ENCODE peak calls at places on chromosomes 5 and 9, in eight cellular contexts. K is OCI-LY7; P is heart left ventricle; Z is tibial artery; A is kidney; T is IMR-90; D is CD8-positive, alpha-beta memory T cell; W is PC-3. S is an unnamed sample. For H3K4me1 and H3K36me3, the result is how much of the 10 kb centered on the place peaks cover.

GRCh38 chr9:128051932-128052734 is 15.0 kb downstream of the NAIF1 start:
- DNase-seq in K (peak), P (no peak), Z (no peak), A (peak), T (no peak), D (no peak), W (peak), S (peak)

GRCh38 chr9:126532489-126532888 is 81.2 kb upstream of the LMX1B start:
- DNase-seq in K (no peak), P (no peak), Z (no peak), A (no peak), T (no peak), D (no peak), W (no peak), S (no peak)

GRCh38 chr9:100030548-100030947 is 68.3 kb downstream of the ERP44 start:
- DNase-seq in K (no peak), P (no peak), Z (no peak), A (no peak), T (no peak), D (no peak), W (no peak), S (no peak)

GRCh38 chr5:66987540-66987939 is 209.1 kb downstream of the CD180 start:
- DNase-seq in K (no peak), P (no peak), Z (no peak), A (no peak), T (no peak), D (no peak), W (no peak), S (no peak)

GRCh38 chr9:98168952-98169488 is 23.4 kb downstream of the CORO2A start:
- DNase-seq in K (peak), P (no peak), Z (no peak), A (no peak), T (peak), D (peak), W (peak), S (peak)

GRCh38 chr5:134289509-134290113 is 63.7 kb upstream of the PPP2CA start:
- DNase-seq in K (peak), P (no peak), Z (no peak), A (no peak), T (peak), D (peak), W (peak), S (peak)

GRCh38 chr9:35813434-35814105 is 1.3 kb downstream of the HINT2 start:
- DNase-seq in K (peak), P (no peak), Z (no peak), A (no peak), T (peak), D (no peak), W (peak), S (no peak)

GRCh38 chr9:110687497-110687896 is 18.9 kb downstream of the MUSK start:
- DNase-seq in K (no peak), P (no peak), Z (no peak), A (no peak), T (no peak), D (no peak), W (peak), S (no peak)

GRCh38 chr5:142014911-142015584 is 2.2 kb upstream of the GNPDA1 start:
- DNase-seq in K (peak), P (no peak), Z (no peak), A (no peak), T (peak), D (no peak), W (peak), S (peak)

GRCh38 chr9:19998153-19998552 is 209.3 kb upstream of the SLC24A2 start:
- DNase-seq in K (peak), P (no peak), Z (no peak), A (no peak), T (peak), D (no peak), W (peak), S (no peak)

GRCh38 chr9:3682186-3682585 is 156.4 kb upstream of the RFX3 start:
- DNase-seq in K (no peak), P (no peak), Z (no peak), A (no peak), T (no peak), D (no peak), W (no peak), S (no peak)

GRCh38 chr5:104186100-104186499 is 623.5 kb upstream of the NUDT12 start:
- DNase-seq in K (peak), P (no peak), Z (no peak), A (no peak), T (no peak), D (no peak), W (no peak), S (no peak)

GRCh38 chr5:173499471-173500212 is 116.8 kb downstream of the BOD1 start:
- DNase-seq in K (no peak), P (peak), Z (peak), A (no peak), T (no peak), D (no peak), W (no peak), S (no peak)

GRCh38 chr9:108473209-108474112 is 382.3 kb downstream of the ACTL7B start:
- DNase-seq in K (no peak), P (no peak), Z (peak), A (no peak), T (peak), D (no peak), W (peak), S (no peak)

GRCh38 chr5:21642321-21642720 is 1210.8 kb downstream of the CDH12 start:
- DNase-seq in K (no peak), P (no peak), Z (no peak), A (no peak), T (peak), D (no peak), W (no peak), S (no peak)

GRCh38 chr5:11675198-11675597 is 229.0 kb downstream of the CTNND2 start:
- DNase-seq in K (no peak), P (no peak), Z (no peak), A (no peak), T (no peak), D (no peak), W (no peak), S (no peak)

GRCh38 chr9:81801190-81801589 is 111.8 kb upstream of the TLE1 start:
- DNase-seq in K (no peak), P (no peak), Z (no peak), A (no peak), T (peak), D (no peak), W (peak), S (no peak)

GRCh38 chr5:123708074-123708806 is 196.3 kb downstream of the CSNK1G3 start:
- DNase-seq in K (no peak), P (no peak), Z (no peak), A (no peak), T (peak), D (no peak), W (peak), S (no peak)

GRCh38 chr5:66596791-66597757 is 881 bp downstream of the MAST4 start:
- DNase-seq in K (peak), P (peak), Z (no peak), A (peak), T (no peak), D (no peak), W (no peak), S (peak)

GRCh38 chr5:81601912-81602311 is 149.0 kb downstream of the SSBP2 start:
- DNase-seq in K (no peak), P (no peak), Z (no peak), A (no peak), T (peak), D (no peak), W (peak), S (no peak)

GRCh38 chr5:100479079-100479688 is 56.0 kb upstream of the FAM174A start:
- DNase-seq in K (peak), P (no peak), Z (no peak), A (no peak), T (peak), D (no peak), W (peak), S (no peak)

GRCh38 chr9:114016101-114016500 is 62.0 kb downstream of the AMBP start:
- DNase-seq in K (no peak), P (no peak), Z (peak), A (peak), T (no peak), D (no peak), W (no peak), S (no peak)

GRCh38 chr5:178203670-178204204 is 596 bp upstream of the HNRNPAB start:
- DNase-seq in K (no peak), P (no peak), Z (no peak), A (peak), T (no peak), D (no peak), W (no peak), S (no peak)

GRCh38 chr5:9869616-9870288 is 239.6 kb upstream of the TAS2R1 start:
- DNase-seq in K (no peak), P (no peak), Z (no peak), A (no peak), T (peak), D (no peak), W (peak), S (no peak)

GRCh38 chr5:173745123-173745522 is 128.7 kb upstream of the BOD1 start:
- DNase-seq in K (peak), P (no peak), Z (no peak), A (no peak), T (no peak), D (no peak), W (no peak), S (peak)

GRCh38 chr5:82784521-82784920 is 292.7 kb downstream of the TMEM167A start:
- DNase-seq in K (no peak), P (no peak), Z (no peak), A (no peak), T (no peak), D (no peak), W (peak), S (no peak)

GRCh38 chr9:86098793-86099694 is at the start of gene GOLM1:
- DNase-seq in K (no peak), P (peak), Z (no peak), A (peak), T (peak), D (peak), W (peak), S (peak)

GRCh38 chr5:96004754-96005153 is 43.1 kb upstream of the ELL2 start:
- DNase-seq in K (no peak), P (no peak), Z (no peak), A (no peak), T (no peak), D (no peak), W (no peak), S (no peak)
- H3K4me3 ChIP-seq in K (no peak), P (no peak), Z (no peak), A (no peak), T (no peak), D (no peak), W (no peak), S (no peak)

GRCh38 chr5:14593326-14594036 is 11.9 kb downstream of the OTULINL start:
- DNase-seq in K (no peak), P (no peak), Z (no peak), A (no peak), T (peak), D (no peak), W (no peak), S (no peak)

GRCh38 chr5:14597080-14597479 is 15.5 kb downstream of the OTULINL start:
- DNase-seq in K (no peak), P (no peak), Z (no peak), A (no peak), T (no peak), D (no peak), W (no peak), S (no peak)

GRCh38 chr5:14595877-14596276 is 14.3 kb downstream of the OTULINL start:
- DNase-seq in K (no peak), P (no peak), Z (no peak), A (no peak), T (no peak), D (no peak), W (no peak), S (no peak)

GRCh38 chr5:14595189-14595588 is 13.6 kb downstream of the OTULINL start:
- DNase-seq in K (peak), P (no peak), Z (no peak), A (no peak), T (no peak), D (no peak), W (no peak), S (no peak)

GRCh38 chr5:14594378-14595074 is 12.9 kb downstream of the OTULINL start:
- DNase-seq in K (no peak), P (no peak), Z (no peak), A (no peak), T (no peak), D (no peak), W (no peak), S (no peak)
- H3K4me1 ChIP-seq in K (under half), P (under half), Z (under half), A (under half), T (under half), D (half or more), W (under half), S (under half)

DNA sequence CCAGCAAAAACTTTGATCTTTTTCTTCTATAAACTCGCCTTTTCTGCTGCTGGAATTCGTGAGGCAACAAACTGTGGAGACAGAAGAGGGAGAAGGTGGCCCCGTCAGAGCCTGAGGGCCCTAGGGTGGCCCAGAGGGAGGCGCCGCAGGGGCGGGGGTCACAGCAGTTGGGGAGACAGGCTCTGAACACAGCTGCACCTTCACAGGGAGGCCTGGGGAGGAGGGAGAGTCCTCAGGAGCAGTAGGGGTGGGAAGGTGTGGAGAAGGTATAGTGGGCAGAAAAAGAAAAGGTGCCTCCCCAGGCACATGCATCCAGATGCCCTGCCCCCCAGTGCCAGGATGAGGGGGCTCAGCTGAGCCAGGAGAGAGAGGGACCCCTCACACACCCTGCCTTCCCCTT is 15.1 kb downstream of the PHF19 start:
- DNase-seq in K (no peak), P (no peak), Z (no peak), A (no peak), T (no peak), D (no peak), W (no peak), S (no peak)
- H3K36me3 ChIP-seq in K (half or more), P (half or more), Z (under half), A (under half), T (half or more), D (half or more), W (under half), S (under half)

GRCh38 chr5:73311291-73312110 is 137.1 kb downstream of the FOXD1 start:
- DNase-seq in K (no peak), P (peak), Z (peak), A (peak), T (peak), D (no peak), W (peak), S (no peak)
- H3K4me3 ChIP-seq in K (no peak), P (no peak), Z (peak), A (no peak), T (peak), D (no peak), W (no peak), S (no peak)

GRCh38 chr5:102772273-102772672 is 17.2 kb downstream of the PAM start:
- DNase-seq in K (no peak), P (no peak), Z (no peak), A (no peak), T (no peak), D (no peak), W (no peak), S (no peak)
- H3K4me1 ChIP-seq in K (under half), P (under half), Z (under half), A (under half), T (under half), D (under half), W (under half), S (under half)

GRCh38 chr5:139600336-139600949 is 39.3 kb downstream of the UBE2D2 start:
- DNase-seq in K (no peak), P (no peak), Z (no peak), A (no peak), T (peak), D (no peak), W (peak), S (no peak)
- H3K36me3 ChIP-seq in K (half or more), P (under half), Z (under half), A (under half), T (under half), D (under half), W (under half), S (under half)

GRCh38 chr5:154857091-154857533 is 1.3 kb upstream of the CNOT8 start:
- DNase-seq in K (peak), P (peak), Z (peak), A (no peak), T (no peak), D (peak), W (peak), S (no peak)
- H3K4me3 ChIP-seq in K (peak), P (peak), Z (peak), A (peak), T (peak), D (peak), W (peak), S (peak)

GRCh38 chr5:14246350-14247053 is 103.4 kb downstream of the TRIO start:
- DNase-seq in K (no peak), P (no peak), Z (no peak), A (no peak), T (no peak), D (no peak), W (no peak), S (no peak)

GRCh38 chr5:14245526-14245925 is 102.4 kb downstream of the TRIO start:
- DNase-seq in K (no peak), P (no peak), Z (no peak), A (no peak), T (no peak), D (no peak), W (no peak), S (no peak)

GRCh38 chr5:14249258-14250093 is 106.3 kb downstream of the TRIO start:
- DNase-seq in K (peak), P (no peak), Z (no peak), A (no peak), T (no peak), D (no peak), W (no peak), S (no peak)

GRCh38 chr5:14244721-14245518 is 101.8 kb downstream of the TRIO start:
- DNase-seq in K (no peak), P (no peak), Z (no peak), A (no peak), T (peak), D (no peak), W (no peak), S (no peak)

DNA sequence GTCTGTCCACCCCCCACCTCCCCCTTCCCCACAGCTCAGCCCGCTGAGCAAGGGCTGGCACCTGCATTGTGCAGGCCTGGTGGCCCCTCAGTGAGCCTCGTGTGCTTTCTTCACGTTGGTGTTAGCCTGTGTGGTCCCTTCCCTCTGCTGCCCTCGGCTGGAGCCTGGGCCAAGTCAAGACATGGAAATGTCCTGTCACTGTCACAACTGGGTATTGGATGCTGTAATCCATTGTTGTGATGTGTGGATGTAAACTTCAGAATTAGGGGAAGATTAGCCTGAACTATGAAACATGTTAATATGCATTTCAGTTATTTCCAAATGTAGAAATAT is 103.9 kb downstream of the TRIO start:
- DNase-seq in K (no peak), P (no peak), Z (no peak), A (no peak), T (no peak), D (no peak), W (no peak), S (no peak)
- H3K4me1 ChIP-seq in K (under half), P (half or more), Z (under half), A (under half), T (half or more), D (under half), W (under half), S (under half)

S was measured in mucosa of descending colon.